ENCODE peak calls at places on chromosomes 16 and 17, in four cellular contexts. X, Y, C and J are unnamed samples.

GRCh38 chr16:10738231-10739077 is 5.2 kb upstream of the NUBP1 start:
- DNase-seq in X (peak; percentile 62), Y (peak; percentile 89), C (peak; percentile 84), J (peak; percentile 17)

GRCh38 chr16:54356391-54356790 is 69.8 kb upstream of the IRX3 start:
- DNase-seq in X (no peak), Y (peak; percentile 69), C (no peak), J (no peak)

GRCh38 chr17:50353600-50354195 is 7.8 kb downstream of the XYLT2 start:
- DNase-seq in X (no peak), Y (no peak), C (no peak), J (no peak)

GRCh38 chr17:10031606-10032005 is 126.5 kb upstream of the RCVRN start:
- DNase-seq in X (no peak), Y (no peak), C (no peak), J (no peak)

GRCh38 chr17:35726609-35727460 is 4.6 kb upstream of the RASL10B start:
- DNase-seq in X (peak; percentile 55), Y (peak; percentile 80), C (peak; percentile 46), J (peak; percentile 67)

GRCh38 chr16:17461951-17462729 is 8.6 kb downstream of the XYLT1 start:
- DNase-seq in X (no peak), Y (no peak), C (no peak), J (no peak)

GRCh38 chr17:45092932-45093430 is 31.9 kb downstream of the NMT1 start:
- DNase-seq in X (peak; percentile 76), Y (peak; percentile 98), C (peak; percentile 85), J (no peak)

GRCh38 chr17:75873587-75874322 is 4.6 kb downstream of the TRIM47 start:
- DNase-seq in X (no peak), Y (no peak), C (no peak), J (no peak)

GRCh38 chr16:86970726-86971125 is 346.5 kb downstream of the C16orf95 start:
- DNase-seq in X (no peak), Y (no peak), C (no peak), J (no peak)

GRCh38 chr17:55433629-55434422 is 12.2 kb upstream of the MMD start:
- DNase-seq in X (peak; percentile 48), Y (peak; percentile 97), C (peak; percentile 52), J (no peak)

GRCh38 chr16:66830422-66831404 is at the start of gene NAE1:
- DNase-seq in X (peak; percentile 84), Y (peak; percentile 80), C (peak; percentile 95), J (peak; percentile 92)

GRCh38 chr16:8785408-8785807 is 12.0 kb downstream of the TMEM186 start:
- DNase-seq in X (no peak), Y (no peak), C (no peak), J (no peak)

DNA sequence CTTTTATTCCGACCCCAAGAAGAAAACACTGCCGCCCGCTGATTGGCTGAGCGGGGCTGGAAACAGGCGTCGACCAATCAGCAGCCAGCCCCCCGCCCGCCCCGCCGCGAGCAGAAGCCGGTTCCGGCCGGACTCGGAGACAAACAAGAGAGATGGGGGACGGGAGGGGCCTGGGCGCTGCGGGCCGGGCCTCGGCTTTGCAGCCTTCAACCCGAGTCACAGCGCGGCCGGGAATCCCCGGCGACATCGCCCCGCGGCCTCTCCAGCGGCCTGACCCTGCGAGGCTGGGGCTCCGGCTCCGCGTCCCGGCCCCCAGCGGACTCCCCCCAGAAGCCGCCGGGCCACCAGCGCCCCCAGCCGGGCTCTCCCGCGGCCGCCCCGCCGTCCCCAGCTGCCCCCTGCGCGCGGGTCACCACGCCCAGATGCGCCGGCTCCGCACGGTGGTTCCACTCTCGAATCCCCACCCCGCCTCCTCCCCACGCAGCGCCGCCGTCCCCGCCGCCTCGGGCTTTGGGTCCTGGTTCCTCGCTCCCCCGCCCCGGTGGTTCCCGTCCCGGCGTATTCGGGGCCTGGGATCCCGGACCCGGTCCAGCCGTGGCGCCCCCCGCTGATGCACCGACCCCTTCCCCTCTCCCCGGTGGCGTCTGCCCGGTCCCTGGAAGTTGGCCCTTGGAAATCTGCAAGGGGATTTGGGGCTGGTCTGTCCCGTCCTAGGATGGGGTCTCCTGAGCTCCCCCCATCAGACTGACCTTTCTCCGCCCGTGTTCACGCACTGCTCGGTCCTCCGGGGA is 417 bp upstream of the SLC43A2 start:
- DNase-seq in X (peak; percentile 95), Y (peak; percentile 77), C (peak; percentile 81), J (peak; percentile 99)
- TF ChIP-seq CTCF in X (peak; percentile 13), Y (no peak), C (no peak), J (no peak)

GRCh38 chr16:24778676-24779075 is 49.2 kb downstream of the TNRC6A start:
- DNase-seq in X (no peak), Y (peak; percentile 55), C (no peak), J (no peak)

GRCh38 chr16:24775455-24775854 is 46.0 kb downstream of the TNRC6A start:
- DNase-seq in X (peak; percentile 72), Y (peak; percentile 64), C (no peak), J (no peak)

GRCh38 chr16:24784121-24784520 is 54.7 kb downstream of the TNRC6A start:
- DNase-seq in X (no peak), Y (no peak), C (peak; percentile 18), J (no peak)

GRCh38 chr16:24776486-24777220 is 47.2 kb downstream of the TNRC6A start:
- DNase-seq in X (peak; percentile 28), Y (peak; percentile 97), C (no peak), J (no peak)

GRCh38 chr16:24781256-24781655 is 51.8 kb downstream of the TNRC6A start:
- DNase-seq in X (no peak), Y (no peak), C (no peak), J (no peak)
- TF ChIP-seq CTCF in X (no peak), Y (no peak), C (no peak), J (no peak)

GRCh38 chr16:46688101-46688656 is 799 bp downstream of the VPS35 start:
- DNase-seq in X (peak; percentile 59), Y (peak; percentile 28), C (no peak), J (no peak)

GRCh38 chr16:46690281-46691178 is 1.1 kb downstream of the ORC6 start:
- DNase-seq in X (no peak), Y (peak; percentile 51), C (peak; percentile 46), J (peak; percentile 25)

GRCh38 chr16:46688657-46689491 is at the start of gene VPS35:
- DNase-seq in X (peak; percentile 100), Y (peak; percentile 98), C (peak; percentile 100), J (peak; percentile 100)

GRCh38 chr16:46691720-46692119 is 2.3 kb downstream of the ORC6 start:
- DNase-seq in X (no peak), Y (peak; percentile 14), C (no peak), J (no peak)

DNA sequence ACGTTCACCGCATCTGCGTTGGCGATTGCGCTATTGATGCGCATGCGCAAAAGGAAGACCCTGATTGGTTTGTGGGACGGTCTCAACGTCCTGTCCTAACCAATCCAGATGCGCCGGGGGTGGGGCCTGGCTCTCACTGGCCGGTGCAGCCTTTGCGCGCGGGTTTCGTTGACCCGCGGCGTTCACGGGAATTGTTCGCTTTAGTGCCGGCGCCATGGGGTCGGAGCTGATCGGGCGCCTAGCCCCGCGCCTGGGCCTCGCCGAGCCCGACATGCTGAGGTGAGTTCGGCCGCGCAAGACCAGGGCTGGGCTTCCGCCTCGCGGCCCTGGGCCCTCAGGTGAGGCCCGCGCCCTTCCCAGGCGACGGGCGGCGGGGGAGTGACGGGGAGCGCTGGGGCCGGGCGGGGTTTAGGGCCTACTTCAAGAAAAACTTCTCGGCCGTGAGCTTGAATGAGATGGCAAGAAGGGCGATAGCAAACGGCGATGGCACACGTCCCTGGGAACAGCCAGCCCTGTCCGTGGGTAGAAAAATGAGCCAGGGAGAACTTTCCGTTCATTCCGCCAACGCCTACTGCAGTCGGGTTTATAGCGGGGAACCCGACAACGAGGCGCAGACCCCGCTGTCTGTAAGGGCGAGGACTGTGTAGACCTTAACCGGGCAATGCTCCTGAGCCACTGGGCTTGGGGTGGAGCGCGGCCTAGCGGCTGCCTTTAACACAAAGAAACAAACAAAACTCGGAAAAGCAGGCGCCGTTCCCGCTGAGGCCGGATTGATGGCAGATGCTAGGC is at the start of gene ORC6:
- DNase-seq in X (peak; percentile 99), Y (peak; percentile 94), C (peak; percentile 99), J (peak; percentile 98)
- TF ChIP-seq CTCF in X (no peak), Y (peak; percentile 55), C (peak; percentile 12), J (peak; percentile 36)

GRCh38 chr16:3022697-3023414 is 886 bp downstream of the HCFC1R1 start:
- DNase-seq in X (peak; percentile 51), Y (peak; percentile 87), C (no peak), J (peak; percentile 51)

GRCh38 chr16:3022208-3022696 is 1.5 kb downstream of the HCFC1R1 start:
- DNase-seq in X (peak; percentile 94), Y (peak; percentile 96), C (peak; percentile 98), J (peak; percentile 59)

GRCh38 chr16:3020247-3020603 is at the start of gene TNFRSF12A:
- DNase-seq in X (peak; percentile 86), Y (peak; percentile 58), C (peak; percentile 90), J (peak; percentile 84)

GRCh38 chr16:3020604-3021448 is 658 bp downstream of the TNFRSF12A start:
- DNase-seq in X (peak; percentile 95), Y (peak; percentile 82), C (peak; percentile 98), J (peak; percentile 31)

DNA sequence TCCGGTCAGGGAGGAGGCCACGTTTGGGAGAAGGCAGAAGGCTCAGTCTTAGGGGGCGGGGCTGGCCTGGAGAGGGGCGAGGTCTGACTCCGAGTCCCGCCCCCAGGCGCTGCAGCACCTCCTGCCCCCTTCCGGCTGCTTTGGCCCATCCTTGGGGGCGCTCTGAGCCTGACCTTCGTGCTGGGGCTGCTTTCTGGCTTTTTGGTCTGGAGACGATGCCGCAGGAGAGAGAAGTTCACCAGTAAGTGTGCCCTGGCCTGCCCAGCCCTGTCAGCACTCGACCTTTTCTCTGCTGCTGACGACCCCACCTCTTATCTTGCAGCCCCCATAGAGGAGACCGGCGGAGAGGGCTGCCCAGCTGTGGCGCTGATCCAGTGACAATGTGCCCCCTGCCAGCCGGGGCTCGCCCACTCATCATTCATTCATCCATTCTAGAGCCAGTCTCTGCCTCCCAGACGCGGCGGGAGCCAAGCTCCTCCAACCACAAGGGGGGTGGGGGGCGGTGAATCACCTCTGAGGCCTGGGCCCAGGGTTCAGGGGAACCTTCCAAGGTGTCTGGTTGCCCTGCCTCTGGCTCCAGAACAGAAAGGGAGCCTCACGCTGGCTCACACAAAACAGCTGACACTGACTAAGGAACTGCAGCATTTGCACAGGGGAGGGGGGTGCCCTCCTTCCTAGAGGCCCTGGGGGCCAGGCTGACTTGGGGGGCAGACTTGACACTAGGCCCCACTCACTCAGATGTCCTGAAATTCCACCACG is 1.5 kb downstream of the TNFRSF12A start:
- DNase-seq in X (peak; percentile 88), Y (peak; percentile 97), C (peak; percentile 96), J (peak; percentile 91)
- TF ChIP-seq CTCF in X (no peak), Y (peak; percentile 17), C (no peak), J (no peak)

GRCh38 chr16:90026135-90026534 is 6.9 kb upstream of the DBNDD1 start:
- DNase-seq in X (no peak), Y (no peak), C (no peak), J (no peak)
- TF ChIP-seq CTCF in X (no peak), Y (no peak), C (no peak), J (no peak)

GRCh38 chr16:85861095-85861825 is 37.7 kb upstream of the IRF8 start:
- DNase-seq in X (no peak), Y (no peak), C (no peak), J (no peak)
- TF ChIP-seq CTCF in X (no peak), Y (no peak), C (no peak), J (no peak)